ENCODE peak calls at places on chromosomes 5 and 9, in four cellular contexts. One of them, this sample, is unnamed.

GRCh38 chr5:138438724-138439536 is at the start of gene REEP2:
- DNase-seq in testis: peak
- DNase-seq in psoas muscle: peak
- DNase-seq in colonic mucosa: no peak
- DNase-seq in this sample: no peak

GRCh38 chr9:78324682-78325081 is 27.8 kb downstream of the PSAT1 start:
- DNase-seq in testis: no peak
- DNase-seq in psoas muscle: no peak
- DNase-seq in colonic mucosa: no peak
- DNase-seq in this sample: no peak

GRCh38 chr9:127207734-127208410 is 56.7 kb upstream of the GARNL3 start:
- DNase-seq in testis: no peak
- DNase-seq in psoas muscle: no peak
- DNase-seq in colonic mucosa: no peak
- DNase-seq in this sample: no peak

GRCh38 chr5:174300941-174301761 is 255.6 kb downstream of the NSG2 start:
- DNase-seq in testis: peak
- DNase-seq in psoas muscle: no peak
- DNase-seq in colonic mucosa: no peak
- DNase-seq in this sample: peak

GRCh38 chr5:139946006-139946405 is 97.1 kb downstream of the NRG2 start:
- DNase-seq in testis: no peak
- DNase-seq in psoas muscle: no peak
- DNase-seq in colonic mucosa: no peak
- DNase-seq in this sample: no peak

GRCh38 chr9:107711528-107711927 is 222.0 kb upstream of the KLF4 start:
- DNase-seq in testis: no peak
- DNase-seq in psoas muscle: peak
- DNase-seq in colonic mucosa: peak
- DNase-seq in this sample: no peak

GRCh38 chr9:7560669-7561305 is 238.8 kb downstream of the DMAC1 start:
- DNase-seq in testis: no peak
- DNase-seq in psoas muscle: no peak
- DNase-seq in colonic mucosa: no peak
- DNase-seq in this sample: no peak

GRCh38 chr5:1513326-1514026 is 10.3 kb downstream of the LPCAT1 start:
- DNase-seq in testis: peak
- DNase-seq in psoas muscle: peak
- DNase-seq in colonic mucosa: no peak
- DNase-seq in this sample: peak

GRCh38 chr9:99249619-99250018 is 27.5 kb downstream of the SEC61B start:
- DNase-seq in testis: no peak
- DNase-seq in psoas muscle: no peak
- DNase-seq in colonic mucosa: no peak
- DNase-seq in this sample: no peak

GRCh38 chr5:116872486-116872885 is 297.9 kb upstream of the SEMA6A start:
- DNase-seq in testis: no peak
- DNase-seq in psoas muscle: no peak
- DNase-seq in colonic mucosa: no peak
- DNase-seq in this sample: no peak

GRCh38 chr9:109716631-109717030 is 63.4 kb upstream of the PALM2AKAP2 start:
- DNase-seq in testis: no peak
- DNase-seq in psoas muscle: no peak
- DNase-seq in colonic mucosa: no peak
- DNase-seq in this sample: no peak

GRCh38 chr5:85452322-85453025 is 1067.8 kb upstream of the EDIL3 start:
- DNase-seq in testis: no peak
- DNase-seq in psoas muscle: no peak
- DNase-seq in colonic mucosa: no peak
- DNase-seq in this sample: no peak

GRCh38 chr9:38019731-38020130 is 49.3 kb downstream of the SHB start:
- DNase-seq in testis: no peak
- DNase-seq in psoas muscle: no peak
- DNase-seq in colonic mucosa: no peak
- DNase-seq in this sample: no peak

GRCh38 chr9:21559402-21560280 is 77.5 kb upstream of the IFNE start:
- DNase-seq in testis: peak
- DNase-seq in psoas muscle: peak
- DNase-seq in colonic mucosa: peak
- DNase-seq in this sample: no peak

GRCh38 chr9:131107760-131108159 is 11.4 kb downstream of the AIF1L start:
- DNase-seq in testis: no peak
- DNase-seq in psoas muscle: no peak
- DNase-seq in colonic mucosa: no peak
- DNase-seq in this sample: no peak

GRCh38 chr5:96741911-96742310 is 65.8 kb downstream of the ERAP1 start:
- DNase-seq in testis: no peak
- DNase-seq in psoas muscle: no peak
- DNase-seq in colonic mucosa: no peak
- DNase-seq in this sample: no peak

GRCh38 chr9:125564641-125565040 is 142.4 kb downstream of the MAPKAP1 start:
- DNase-seq in testis: no peak
- DNase-seq in psoas muscle: no peak
- DNase-seq in colonic mucosa: no peak
- DNase-seq in this sample: no peak
- H3K4me3 ChIP-seq in testis: no peak
- H3K4me3 ChIP-seq in psoas muscle: no peak
- H3K4me3 ChIP-seq in colonic mucosa: no peak
- H3K4me3 ChIP-seq in this sample: no peak

GRCh38 chr9:2029666-2030170 is 14.6 kb downstream of the SMARCA2 start:
- DNase-seq in testis: no peak
- DNase-seq in psoas muscle: no peak
- DNase-seq in colonic mucosa: no peak
- DNase-seq in this sample: no peak
- H3K4me3 ChIP-seq in testis: no peak
- H3K4me3 ChIP-seq in psoas muscle: no peak
- H3K4me3 ChIP-seq in colonic mucosa: no peak
- H3K4me3 ChIP-seq in this sample: no peak

DNA sequence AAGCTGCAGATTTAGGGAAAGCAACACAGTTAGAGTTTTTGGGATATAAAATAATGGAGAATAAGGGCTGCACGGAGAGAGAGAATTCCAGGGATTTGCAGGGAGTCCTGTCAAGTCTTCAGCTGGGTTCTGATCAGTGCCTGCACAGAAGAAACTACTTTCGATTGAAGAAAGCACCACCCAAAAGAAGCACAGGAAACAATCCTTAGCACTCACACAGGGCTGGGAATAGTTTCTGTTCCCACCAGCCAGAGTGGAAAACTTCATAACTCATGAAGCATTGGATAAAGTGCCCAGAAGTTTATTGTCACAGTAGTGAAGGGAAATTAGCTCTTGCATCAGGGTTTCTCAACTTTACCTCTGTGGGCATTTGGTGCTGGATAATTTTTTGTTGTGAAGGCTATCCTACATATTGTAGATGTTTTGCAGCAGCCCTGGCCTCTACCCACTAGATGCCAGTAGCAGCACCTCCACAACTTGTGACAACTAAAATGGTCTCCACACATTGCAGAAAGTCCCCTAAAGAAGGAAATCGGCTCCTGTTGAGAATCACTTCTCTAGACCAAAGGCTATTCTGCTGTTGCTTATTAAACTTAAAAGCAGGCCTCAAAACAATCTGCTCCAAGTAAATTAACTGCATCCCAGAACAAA is 71.0 kb upstream of the FAM120A start:
- DNase-seq in testis: no peak
- DNase-seq in psoas muscle: no peak
- DNase-seq in colonic mucosa: no peak
- DNase-seq in this sample: no peak
- H3K4me3 ChIP-seq in testis: no peak
- H3K4me3 ChIP-seq in psoas muscle: no peak
- H3K4me3 ChIP-seq in colonic mucosa: no peak
- H3K4me3 ChIP-seq in this sample: no peak

GRCh38 chr5:32138839-32139493 is 35.2 kb downstream of the GOLPH3 start:
- DNase-seq in testis: no peak
- DNase-seq in psoas muscle: no peak
- DNase-seq in colonic mucosa: no peak
- DNase-seq in this sample: no peak
- H3K4me3 ChIP-seq in testis: no peak
- H3K4me3 ChIP-seq in psoas muscle: no peak
- H3K4me3 ChIP-seq in colonic mucosa: no peak
- H3K4me3 ChIP-seq in this sample: no peak

DNA sequence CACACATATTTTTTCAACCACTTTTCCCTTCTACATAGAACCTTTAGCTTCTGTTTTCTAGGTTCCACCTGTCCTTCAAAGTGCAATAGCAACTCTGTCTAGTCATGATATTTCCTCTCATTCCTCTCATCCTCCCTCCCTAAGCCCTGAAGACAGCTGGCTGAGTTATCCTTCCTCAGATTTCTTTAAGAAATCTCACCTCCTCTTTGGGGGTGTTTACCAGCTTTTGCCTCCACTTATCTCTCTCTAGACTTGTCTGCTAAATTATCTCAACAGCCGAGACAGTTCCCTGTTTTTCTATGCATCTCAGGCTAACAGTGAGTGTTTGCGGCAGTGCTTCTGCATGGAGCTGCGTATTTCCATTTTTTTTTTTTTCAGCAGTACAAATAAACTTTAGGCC is 20.8 kb downstream of the KCTD16 start:
- DNase-seq in testis: no peak
- DNase-seq in psoas muscle: no peak
- DNase-seq in colonic mucosa: no peak
- DNase-seq in this sample: no peak
- H3K4me3 ChIP-seq in testis: no peak
- H3K4me3 ChIP-seq in psoas muscle: no peak
- H3K4me3 ChIP-seq in colonic mucosa: no peak
- H3K4me3 ChIP-seq in this sample: no peak

GRCh38 chr5:142095035-142095434 is 13.5 kb upstream of the NDFIP1 start:
- DNase-seq in testis: no peak
- DNase-seq in psoas muscle: no peak
- DNase-seq in colonic mucosa: no peak
- DNase-seq in this sample: no peak
- H3K4me3 ChIP-seq in testis: no peak
- H3K4me3 ChIP-seq in psoas muscle: no peak
- H3K4me3 ChIP-seq in colonic mucosa: no peak
- H3K4me3 ChIP-seq in this sample: no peak

DNA sequence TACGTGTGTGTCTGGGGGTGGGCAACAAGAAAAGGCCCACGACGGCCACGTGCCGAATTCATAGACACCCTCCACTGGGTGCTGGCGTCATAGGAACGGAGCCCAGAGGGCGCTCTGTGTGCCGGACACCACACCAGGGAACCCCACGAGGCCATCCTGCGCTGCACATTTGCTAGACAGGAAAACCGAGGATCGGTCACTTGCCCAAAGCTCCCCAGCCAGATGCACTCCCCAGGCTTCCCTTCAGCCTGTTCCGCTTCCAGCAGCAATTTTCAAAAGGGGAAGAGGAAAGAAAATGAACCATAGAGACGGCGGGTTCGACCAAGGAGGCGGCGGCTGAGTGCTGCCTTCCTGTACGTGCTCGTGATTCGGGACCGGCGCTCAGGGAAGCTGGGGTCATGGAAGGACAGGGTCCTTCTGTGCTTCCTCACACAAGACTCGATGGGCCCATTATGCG is 124.5 kb upstream of the SARDH start:
- DNase-seq in testis: peak
- DNase-seq in psoas muscle: peak
- DNase-seq in colonic mucosa: no peak
- DNase-seq in this sample: peak
- H3K4me3 ChIP-seq in testis: no peak
- H3K4me3 ChIP-seq in psoas muscle: peak
- H3K4me3 ChIP-seq in colonic mucosa: no peak
- H3K4me3 ChIP-seq in this sample: peak

DNA sequence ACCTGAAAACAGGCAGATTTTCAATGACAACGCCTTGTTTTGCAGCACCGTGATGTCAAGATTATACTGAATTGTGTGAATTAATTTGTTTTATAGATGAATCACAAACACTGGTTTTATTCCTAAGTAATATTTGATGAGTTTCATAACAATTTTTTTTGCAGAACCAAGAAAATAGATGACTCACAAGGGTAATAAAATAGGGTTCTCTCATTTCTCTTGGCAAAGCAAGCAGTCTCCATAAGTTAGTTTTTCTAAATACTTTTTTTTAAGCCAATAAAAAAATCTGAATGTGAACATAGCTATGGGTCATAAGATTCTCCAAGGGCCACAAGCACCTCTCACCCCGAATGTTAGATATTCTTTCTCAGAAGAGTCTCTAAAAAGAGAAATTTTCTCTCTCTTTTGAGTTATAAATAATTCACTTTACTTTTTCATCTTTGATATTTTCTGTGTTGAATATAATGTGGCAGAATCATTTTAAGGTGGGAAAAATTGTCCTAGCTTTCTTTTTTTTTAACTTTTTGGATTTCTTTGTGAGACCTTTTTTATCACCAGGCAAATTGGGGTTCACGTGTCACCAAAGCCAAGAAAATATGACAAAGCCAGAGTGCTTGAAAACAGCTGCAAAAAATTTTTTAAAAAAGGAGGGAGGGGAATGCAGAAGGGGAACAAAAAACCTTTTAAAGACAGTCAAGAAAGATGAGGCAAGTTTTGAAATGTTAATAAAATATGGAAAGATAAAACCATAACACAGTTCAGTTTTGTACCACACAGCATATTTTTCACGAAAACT is 174.6 kb upstream of the DAPK1 start:
- DNase-seq in testis: no peak
- DNase-seq in psoas muscle: no peak
- DNase-seq in colonic mucosa: no peak
- DNase-seq in this sample: no peak
- H3K4me3 ChIP-seq in testis: no peak
- H3K4me3 ChIP-seq in psoas muscle: no peak
- H3K4me3 ChIP-seq in colonic mucosa: no peak
- H3K4me3 ChIP-seq in this sample: no peak